ENCODE peak calls at places on chromosome 4, in four cellular contexts. H, D, P and I are unnamed samples.

GRCh38 chr4:77172336-77172735 is 15.3 kb downstream of the CCNG2 start:
- DNase-seq in H (no peak), D (no peak), P (no peak), I (no peak)

GRCh38 chr4:25437951-25438350 is 60.9 kb downstream of the ANAPC4 start:
- DNase-seq in H (no peak), D (no peak), P (no peak), I (no peak)

GRCh38 chr4:20253272-20253798 is 1.6 kb downstream of the SLIT2 start:
- DNase-seq in H (no peak), D (no peak), P (no peak), I (no peak)

GRCh38 chr4:139509727-139510410 is 46.1 kb downstream of the SETD7 start:
- DNase-seq in H (no peak), D (peak), P (peak), I (no peak)

GRCh38 chr4:24210332-24210902 is 320.6 kb upstream of the PPARGC1A start:
- DNase-seq in H (no peak), D (no peak), P (no peak), I (no peak)

GRCh38 chr4:80201326-80202151 is 4.2 kb downstream of the PRDM8 start:
- DNase-seq in H (no peak), D (no peak), P (no peak), I (no peak)

GRCh38 chr4:81538712-81539432 is 67.2 kb upstream of the RASGEF1B start:
- DNase-seq in H (no peak), D (no peak), P (no peak), I (no peak)

GRCh38 chr4:6527259-6527658 is 47.7 kb upstream of the MAN2B2 start:
- DNase-seq in H (no peak), D (no peak), P (no peak), I (no peak)

GRCh38 chr4:143391261-143391660 is 54.6 kb downstream of the GAB1 start:
- DNase-seq in H (no peak), D (no peak), P (no peak), I (no peak)

GRCh38 chr4:52968696-52969095 is 106.6 kb downstream of the RASL11B start:
- DNase-seq in H (no peak), D (no peak), P (no peak), I (no peak)

DNA sequence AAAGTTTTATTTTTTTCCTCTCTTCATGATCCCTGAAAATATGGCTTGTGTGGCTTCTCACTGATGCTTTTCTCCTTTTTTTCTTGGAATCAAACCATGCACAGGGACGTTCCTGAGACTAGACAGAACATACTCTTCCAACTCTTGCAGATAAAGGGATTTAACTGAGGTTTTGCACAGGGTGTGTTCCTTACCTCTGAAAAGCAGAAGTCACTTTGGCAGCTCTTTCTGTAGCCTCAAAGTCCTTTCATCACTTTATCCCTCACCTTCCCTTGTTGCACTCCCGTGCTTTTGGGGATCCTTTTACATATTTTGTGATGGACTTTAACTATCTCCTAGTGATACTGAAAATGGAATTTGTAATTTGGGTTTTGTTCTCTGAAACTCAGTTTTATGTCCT is 300.1 kb downstream of the SPRY1 start:
- DNase-seq in H (no peak), D (no peak), P (no peak), I (no peak)
- TF ChIP-seq FOXM1 in H (no peak), D (no peak), P (no peak), I (no peak)

GRCh38 chr4:3371038-3371437 is 70.7 kb upstream of the HGFAC start:
- DNase-seq in H (no peak), D (no peak), P (no peak), I (peak)
- TF ChIP-seq FOXK2 in H (no peak), D (no peak), P (no peak), I (no peak)

DNA sequence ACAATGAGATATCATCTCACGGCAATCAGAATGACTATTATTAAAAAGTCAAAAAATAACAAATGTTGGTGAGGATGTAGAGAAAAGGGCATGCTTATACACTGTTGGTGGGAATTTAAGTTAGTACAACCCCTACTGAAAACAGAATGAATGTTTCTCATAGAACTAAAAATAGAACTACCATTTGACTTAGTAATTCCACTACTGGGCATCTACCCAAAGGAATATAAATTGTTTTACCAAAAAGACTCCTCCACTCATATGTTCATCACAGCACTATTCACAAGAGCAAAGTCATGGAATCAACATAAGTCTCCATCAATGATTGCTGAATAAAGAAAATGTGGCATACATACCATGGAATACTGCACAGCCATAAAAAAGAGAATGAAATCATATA is 278.1 kb upstream of the ARSJ start:
- DNase-seq in H (no peak), D (no peak), P (no peak), I (no peak)
- TF ChIP-seq FOXM1 in H (no peak), D (no peak), P (no peak), I (no peak)

GRCh38 chr4:29581469-29581868 is 1138.7 kb upstream of the PCDH7 start:
- DNase-seq in H (no peak), D (no peak), P (no peak), I (no peak)
- TF ChIP-seq FOXK2 in H (no peak), D (no peak), P (no peak), I (no peak)

DNA sequence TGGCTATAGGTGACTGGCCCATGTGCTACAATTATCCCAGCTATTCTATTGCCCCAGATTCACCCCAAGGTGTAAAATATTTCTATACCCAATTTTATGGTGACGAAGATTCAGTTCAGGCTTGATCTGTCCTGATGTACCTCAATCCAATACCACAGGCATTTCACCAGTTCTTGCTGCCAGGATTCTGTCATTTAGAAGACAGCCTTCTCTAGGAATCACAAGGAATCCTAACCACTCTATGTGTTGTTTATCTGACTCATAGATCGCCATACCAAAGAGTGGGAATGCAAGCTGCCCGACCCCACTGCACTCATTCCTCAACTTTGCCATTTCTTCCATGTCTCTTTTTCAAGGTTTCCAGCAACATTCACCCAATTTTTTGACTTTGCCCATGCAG is 355.0 kb upstream of the EMCN start:
- DNase-seq in H (no peak), D (no peak), P (no peak), I (no peak)
- TF ChIP-seq FOXM1 in H (no peak), D (no peak), P (no peak), I (no peak)

GRCh38 chr4:576991-577498 is 950 bp upstream of the TMEM271 start:
- DNase-seq in H (no peak), D (no peak), P (no peak), I (no peak)
- TF ChIP-seq FOXK2 in H (no peak), D (no peak), P (no peak), I (no peak)

GRCh38 chr4:87912164-87913004 is 63.1 kb upstream of the SPP1 start:
- DNase-seq in H (no peak), D (peak), P (no peak), I (no peak)
- TF ChIP-seq FOXM1 in H (no peak), D (no peak), P (no peak), I (no peak)

GRCh38 chr4:66658809-66659208 is 886.5 kb downstream of the CENPC start:
- DNase-seq in H (no peak), D (no peak), P (no peak), I (no peak)

GRCh38 chr4:66667249-66667648 is 878.1 kb downstream of the CENPC start:
- DNase-seq in H (no peak), D (no peak), P (no peak), I (no peak)

GRCh38 chr4:66662620-66663019 is 882.7 kb downstream of the CENPC start:
- DNase-seq in H (no peak), D (no peak), P (no peak), I (no peak)
- TF ChIP-seq FOXK2 in H (no peak), D (no peak), P (no peak), I (no peak)

DNA sequence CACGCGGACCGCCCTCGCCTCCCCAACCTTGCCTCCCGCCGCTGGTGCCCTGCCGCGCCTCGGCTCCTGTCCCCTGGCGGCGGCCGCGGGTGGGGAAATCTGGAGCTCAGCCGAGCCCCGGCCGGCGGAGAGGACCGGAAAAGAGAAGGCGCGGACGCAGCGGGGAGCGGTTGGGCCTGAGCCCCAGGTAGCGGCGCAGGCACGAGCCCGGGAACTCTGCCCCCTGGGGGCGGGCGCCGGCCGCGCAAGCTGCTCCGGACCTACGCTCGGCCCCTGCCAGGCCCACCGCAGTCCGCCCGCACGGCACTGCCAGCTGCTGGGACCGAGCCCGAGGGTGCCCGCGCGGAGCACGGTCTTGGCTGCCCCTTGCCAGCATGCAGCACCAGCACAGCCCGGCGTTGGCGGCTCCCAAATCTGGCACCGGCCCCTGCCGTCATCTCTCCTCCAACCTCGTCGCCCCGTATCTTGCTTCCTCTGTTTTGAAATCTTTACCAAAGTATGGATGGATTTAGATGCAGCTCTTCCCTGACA is at the start of gene PRSS12:
- DNase-seq in H (no peak), D (peak), P (peak), I (peak)
- TF ChIP-seq FOXM1 in H (no peak), D (no peak), P (no peak), I (no peak)

GRCh38 chr4:182453830-182454229 is 210.6 kb downstream of the TENM3 start:
- DNase-seq in H (no peak), D (no peak), P (no peak), I (no peak)

GRCh38 chr4:182449960-182450359 is 206.8 kb downstream of the TENM3 start:
- DNase-seq in H (no peak), D (no peak), P (no peak), I (no peak)

GRCh38 chr4:182448281-182449151 is 205.3 kb downstream of the TENM3 start:
- DNase-seq in H (no peak), D (peak), P (peak), I (peak)

GRCh38 chr4:182447938-182448280 is 204.7 kb downstream of the TENM3 start:
- DNase-seq in H (no peak), D (no peak), P (no peak), I (peak)

GRCh38 chr4:182449186-182449880 is 206.1 kb downstream of the TENM3 start:
- DNase-seq in H (no peak), D (no peak), P (no peak), I (peak)
- TF ChIP-seq FOXK2 in H (no peak), D (no peak), P (no peak), I (no peak)